ENCODE peak calls at places on chromosomes 2 and 18, in six cellular contexts. One of them, this sample, is unnamed.

GRCh38 chr2:84202166-84202565 is 256.9 kb downstream of the SUCLG1 start:
- DNase-seq in upper lobe of left lung: no peak
- DNase-seq in GM12865: no peak
- DNase-seq in brain microvascular endothelial cell: no peak
- DNase-seq in HFFc6: no peak
- DNase-seq in nephron progenitor cell: no peak
- DNase-seq in this sample: no peak

GRCh38 chr2:164839914-164840457 is 1.6 kb downstream of the COBLL1 start:
- DNase-seq in upper lobe of left lung: no peak
- DNase-seq in GM12865: no peak
- DNase-seq in brain microvascular endothelial cell: peak
- DNase-seq in HFFc6: no peak
- DNase-seq in nephron progenitor cell: no peak
- DNase-seq in this sample: no peak

GRCh38 chr18:70431203-70431624 is 142.4 kb downstream of the SOCS6 start:
- DNase-seq in upper lobe of left lung: no peak
- DNase-seq in GM12865: no peak
- DNase-seq in brain microvascular endothelial cell: no peak
- DNase-seq in HFFc6: peak
- DNase-seq in nephron progenitor cell: no peak
- DNase-seq in this sample: no peak

GRCh38 chr2:166351319-166351718 is 24.4 kb downstream of the SCN9A start:
- DNase-seq in upper lobe of left lung: no peak
- DNase-seq in GM12865: no peak
- DNase-seq in brain microvascular endothelial cell: no peak
- DNase-seq in HFFc6: peak
- DNase-seq in nephron progenitor cell: no peak
- DNase-seq in this sample: no peak

GRCh38 chr2:37156071-37156856 is 516 bp downstream of the EIF2AK2 start:
- DNase-seq in upper lobe of left lung: no peak
- DNase-seq in GM12865: peak
- DNase-seq in brain microvascular endothelial cell: peak
- DNase-seq in HFFc6: peak
- DNase-seq in nephron progenitor cell: no peak
- DNase-seq in this sample: no peak

GRCh38 chr2:225091336-225091735 is 49.1 kb upstream of the DOCK10 start:
- DNase-seq in upper lobe of left lung: no peak
- DNase-seq in GM12865: no peak
- DNase-seq in brain microvascular endothelial cell: peak
- DNase-seq in HFFc6: peak
- DNase-seq in nephron progenitor cell: no peak
- DNase-seq in this sample: no peak

GRCh38 chr2:61905372-61906186 is at the start of gene COMMD1:
- DNase-seq in upper lobe of left lung: peak
- DNase-seq in GM12865: peak
- DNase-seq in brain microvascular endothelial cell: peak
- DNase-seq in HFFc6: peak
- DNase-seq in nephron progenitor cell: peak
- DNase-seq in this sample: peak

GRCh38 chr2:99573624-99574251 is 83.9 kb upstream of the REV1 start:
- DNase-seq in upper lobe of left lung: no peak
- DNase-seq in GM12865: peak
- DNase-seq in brain microvascular endothelial cell: no peak
- DNase-seq in HFFc6: no peak
- DNase-seq in nephron progenitor cell: no peak
- DNase-seq in this sample: no peak

GRCh38 chr2:229873123-229873581 is 48.7 kb downstream of the TRIP12 start:
- DNase-seq in upper lobe of left lung: no peak
- DNase-seq in GM12865: no peak
- DNase-seq in brain microvascular endothelial cell: no peak
- DNase-seq in HFFc6: no peak
- DNase-seq in nephron progenitor cell: no peak
- DNase-seq in this sample: no peak

GRCh38 chr2:5690718-5691658 is 1.2 kb upstream of the SOX11 start:
- DNase-seq in upper lobe of left lung: peak
- DNase-seq in GM12865: no peak
- DNase-seq in brain microvascular endothelial cell: peak
- DNase-seq in HFFc6: no peak
- DNase-seq in nephron progenitor cell: peak
- DNase-seq in this sample: peak

DNA sequence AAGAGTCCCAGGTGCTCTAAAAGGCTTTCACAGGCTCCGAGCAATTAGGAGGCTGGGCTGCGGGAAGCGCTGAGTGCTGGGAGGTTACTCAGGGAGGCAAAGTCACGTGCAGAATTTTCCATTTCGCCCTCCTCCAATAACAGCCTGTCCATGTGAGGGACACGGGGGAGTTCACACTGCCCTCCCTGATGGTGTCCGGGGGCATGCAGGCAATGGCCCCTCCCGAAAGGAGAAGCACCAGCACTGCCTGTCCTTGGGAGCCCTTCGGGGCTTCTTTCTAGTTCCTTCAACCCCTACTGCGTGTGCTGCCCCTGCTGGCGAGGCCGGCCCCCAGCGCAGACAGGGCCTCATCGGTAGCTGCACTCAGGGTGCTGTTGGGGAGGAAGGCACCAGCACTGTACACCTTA is 63.1 kb upstream of the HPCAL1 start:
- DNase-seq in upper lobe of left lung: no peak
- DNase-seq in GM12865: peak
- DNase-seq in brain microvascular endothelial cell: no peak
- DNase-seq in HFFc6: no peak
- DNase-seq in nephron progenitor cell: peak
- DNase-seq in this sample: no peak
- TF ChIP-seq CTCF in upper lobe of left lung: no peak
- TF ChIP-seq CTCF in GM12865: peak
- TF ChIP-seq CTCF in brain microvascular endothelial cell: peak
- TF ChIP-seq CTCF in HFFc6: peak
- TF ChIP-seq CTCF in nephron progenitor cell: peak
- TF ChIP-seq CTCF in this sample: no peak

DNA sequence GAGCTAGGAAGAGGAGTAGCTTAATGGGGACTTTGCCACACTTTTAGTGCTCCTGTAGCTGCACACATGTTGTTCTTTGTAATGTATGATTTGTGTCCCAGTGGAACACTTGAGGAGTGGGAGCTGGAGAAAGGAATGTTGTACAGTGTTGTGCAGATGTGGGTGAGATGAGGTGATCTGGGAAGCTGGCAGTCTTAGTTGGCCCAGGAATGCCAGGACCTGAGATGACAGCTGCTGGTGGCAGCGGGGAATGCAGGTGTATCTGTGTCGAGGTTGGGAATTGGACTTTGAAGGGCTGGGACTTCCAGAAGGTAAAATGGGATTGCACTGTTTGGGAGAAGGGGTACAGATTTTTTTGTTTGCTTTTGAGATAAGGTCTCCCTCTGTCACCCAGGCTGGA is 23.6 kb downstream of the NEDD4L start:
- DNase-seq in upper lobe of left lung: no peak
- DNase-seq in GM12865: no peak
- DNase-seq in brain microvascular endothelial cell: no peak
- DNase-seq in HFFc6: no peak
- DNase-seq in nephron progenitor cell: no peak
- DNase-seq in this sample: no peak
- TF ChIP-seq CTCF in upper lobe of left lung: no peak
- TF ChIP-seq CTCF in GM12865: no peak
- TF ChIP-seq CTCF in brain microvascular endothelial cell: no peak
- TF ChIP-seq CTCF in HFFc6: no peak
- TF ChIP-seq CTCF in nephron progenitor cell: no peak
- TF ChIP-seq CTCF in this sample: no peak

GRCh38 chr2:20229322-20230201 is 4.6 kb upstream of the SDC1 start:
- DNase-seq in upper lobe of left lung: no peak
- DNase-seq in GM12865: no peak
- DNase-seq in brain microvascular endothelial cell: no peak
- DNase-seq in HFFc6: no peak
- DNase-seq in nephron progenitor cell: no peak
- DNase-seq in this sample: peak

GRCh38 chr2:20231159-20231558 is 6.2 kb upstream of the SDC1 start:
- DNase-seq in upper lobe of left lung: no peak
- DNase-seq in GM12865: no peak
- DNase-seq in brain microvascular endothelial cell: no peak
- DNase-seq in HFFc6: no peak
- DNase-seq in nephron progenitor cell: no peak
- DNase-seq in this sample: peak

GRCh38 chr2:20226152-20226545 is 1.2 kb upstream of the SDC1 start:
- DNase-seq in upper lobe of left lung: no peak
- DNase-seq in GM12865: no peak
- DNase-seq in brain microvascular endothelial cell: no peak
- DNase-seq in HFFc6: no peak
- DNase-seq in nephron progenitor cell: no peak
- DNase-seq in this sample: peak

GRCh38 chr2:20225294-20226151 is 593 bp upstream of the SDC1 start:
- DNase-seq in upper lobe of left lung: peak
- DNase-seq in GM12865: peak
- DNase-seq in brain microvascular endothelial cell: no peak
- DNase-seq in HFFc6: peak
- DNase-seq in nephron progenitor cell: no peak
- DNase-seq in this sample: no peak

GRCh38 chr2:20227894-20228505 is 3.1 kb upstream of the SDC1 start:
- DNase-seq in upper lobe of left lung: no peak
- DNase-seq in GM12865: no peak
- DNase-seq in brain microvascular endothelial cell: no peak
- DNase-seq in HFFc6: no peak
- DNase-seq in nephron progenitor cell: no peak
- DNase-seq in this sample: peak
- TF ChIP-seq CTCF in upper lobe of left lung: no peak
- TF ChIP-seq CTCF in GM12865: peak
- TF ChIP-seq CTCF in brain microvascular endothelial cell: peak
- TF ChIP-seq CTCF in HFFc6: peak
- TF ChIP-seq CTCF in nephron progenitor cell: no peak
- TF ChIP-seq CTCF in this sample: no peak

DNA sequence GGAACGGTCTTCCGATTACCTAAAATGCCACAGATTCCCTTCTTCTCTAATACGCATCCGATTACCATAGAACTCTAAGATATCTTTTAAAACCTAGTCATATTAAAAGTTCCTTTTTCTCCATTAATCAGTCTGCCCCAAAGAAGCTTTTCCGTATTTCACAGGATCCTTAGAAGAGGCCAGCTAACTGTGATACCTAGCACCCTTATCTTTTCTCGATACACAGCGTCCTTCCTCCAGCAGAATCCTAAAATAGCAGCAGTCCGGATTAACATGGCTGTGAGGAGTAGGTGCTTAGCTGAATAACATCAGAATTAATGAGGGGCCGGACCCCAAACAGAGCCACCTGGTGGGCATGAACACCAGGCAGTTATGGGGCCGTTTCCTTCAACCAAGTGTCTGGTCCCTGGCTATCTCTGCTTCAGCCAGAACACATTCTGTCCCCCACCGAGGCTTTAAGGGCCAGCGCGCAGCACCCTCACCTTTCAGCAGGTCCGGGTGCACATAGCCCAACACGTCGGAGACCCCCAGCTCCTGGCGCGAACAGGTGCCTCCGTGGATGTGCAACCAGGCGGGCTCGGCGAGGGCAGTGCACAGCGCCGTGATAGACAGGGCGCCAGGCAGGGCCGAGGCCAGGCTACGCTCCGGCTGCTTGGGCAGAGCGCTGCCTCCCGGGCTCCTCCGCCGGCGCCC is 995 bp downstream of the TMEM127 start:
- DNase-seq in upper lobe of left lung: no peak
- DNase-seq in GM12865: peak
- DNase-seq in brain microvascular endothelial cell: peak
- DNase-seq in HFFc6: peak
- DNase-seq in nephron progenitor cell: peak
- DNase-seq in this sample: no peak
- TF ChIP-seq CTCF in upper lobe of left lung: no peak
- TF ChIP-seq CTCF in GM12865: peak
- TF ChIP-seq CTCF in brain microvascular endothelial cell: peak
- TF ChIP-seq CTCF in HFFc6: peak
- TF ChIP-seq CTCF in nephron progenitor cell: peak
- TF ChIP-seq CTCF in this sample: peak

GRCh38 chr2:218465987-218466633 is 47.2 kb downstream of the VIL1 start:
- DNase-seq in upper lobe of left lung: no peak
- DNase-seq in GM12865: peak
- DNase-seq in brain microvascular endothelial cell: no peak
- DNase-seq in HFFc6: peak
- DNase-seq in nephron progenitor cell: no peak
- DNase-seq in this sample: no peak
- TF ChIP-seq CTCF in upper lobe of left lung: peak
- TF ChIP-seq CTCF in GM12865: no peak
- TF ChIP-seq CTCF in brain microvascular endothelial cell: peak
- TF ChIP-seq CTCF in HFFc6: peak
- TF ChIP-seq CTCF in nephron progenitor cell: peak
- TF ChIP-seq CTCF in this sample: peak

GRCh38 chr2:64362562-64363026 is 91.4 kb upstream of the LGALSL start:
- DNase-seq in upper lobe of left lung: no peak
- DNase-seq in GM12865: no peak
- DNase-seq in brain microvascular endothelial cell: no peak
- DNase-seq in HFFc6: no peak
- DNase-seq in nephron progenitor cell: no peak
- DNase-seq in this sample: no peak

GRCh38 chr2:64361151-64361938 is 92.6 kb upstream of the LGALSL start:
- DNase-seq in upper lobe of left lung: peak
- DNase-seq in GM12865: no peak
- DNase-seq in brain microvascular endothelial cell: no peak
- DNase-seq in HFFc6: no peak
- DNase-seq in nephron progenitor cell: no peak
- DNase-seq in this sample: no peak

GRCh38 chr2:64363140-64363539 is 90.8 kb upstream of the LGALSL start:
- DNase-seq in upper lobe of left lung: no peak
- DNase-seq in GM12865: no peak
- DNase-seq in brain microvascular endothelial cell: no peak
- DNase-seq in HFFc6: no peak
- DNase-seq in nephron progenitor cell: no peak
- DNase-seq in this sample: no peak

GRCh38 chr2:64359176-64359891 is 94.6 kb upstream of the LGALSL start:
- DNase-seq in upper lobe of left lung: no peak
- DNase-seq in GM12865: peak
- DNase-seq in brain microvascular endothelial cell: no peak
- DNase-seq in HFFc6: no peak
- DNase-seq in nephron progenitor cell: no peak
- DNase-seq in this sample: no peak

DNA sequence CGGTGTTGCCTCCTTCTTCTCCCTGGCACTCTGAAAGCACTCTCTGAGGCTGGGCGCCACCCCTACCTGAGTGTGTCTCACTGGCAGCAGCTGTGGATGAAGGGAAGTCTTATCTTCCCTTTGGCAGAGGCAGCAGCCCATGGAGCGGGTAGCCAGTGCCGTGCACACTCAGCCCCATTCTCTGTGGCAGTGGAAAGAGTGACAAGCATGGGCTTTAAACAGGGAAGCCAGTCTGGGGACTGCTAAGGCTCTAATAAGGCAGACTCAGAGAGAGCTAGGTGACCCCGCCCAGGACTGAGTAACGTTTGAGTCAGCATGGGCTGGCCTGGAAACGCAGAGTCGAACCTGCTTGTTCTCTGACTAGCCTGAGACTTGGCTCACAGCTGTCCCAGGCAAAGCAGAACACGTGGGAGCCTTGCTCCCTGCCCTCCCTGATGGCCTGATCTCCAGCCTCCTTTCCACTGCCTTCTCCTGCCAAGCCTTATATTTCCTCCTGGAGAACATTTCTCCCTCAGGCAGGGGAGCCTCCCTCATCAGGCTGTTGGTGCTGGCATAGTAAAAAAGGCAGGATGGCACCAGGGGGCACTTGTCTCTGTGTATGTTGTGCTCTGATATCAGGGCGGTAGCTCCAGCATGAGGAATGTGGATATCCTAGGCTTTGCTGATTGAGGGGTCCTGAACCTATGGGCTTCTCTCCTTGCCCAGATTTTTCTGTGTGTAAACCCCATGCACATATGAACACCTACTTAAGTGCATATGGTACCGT is 93.9 kb upstream of the LGALSL start:
- DNase-seq in upper lobe of left lung: no peak
- DNase-seq in GM12865: peak
- DNase-seq in brain microvascular endothelial cell: peak
- DNase-seq in HFFc6: peak
- DNase-seq in nephron progenitor cell: no peak
- DNase-seq in this sample: no peak
- TF ChIP-seq CTCF in upper lobe of left lung: no peak
- TF ChIP-seq CTCF in GM12865: no peak
- TF ChIP-seq CTCF in brain microvascular endothelial cell: peak
- TF ChIP-seq CTCF in HFFc6: peak
- TF ChIP-seq CTCF in nephron progenitor cell: no peak
- TF ChIP-seq CTCF in this sample: peak

GRCh38 chr18:27549335-27550039 is 364.4 kb upstream of the CHST9 start:
- DNase-seq in upper lobe of left lung: no peak
- DNase-seq in GM12865: no peak
- DNase-seq in brain microvascular endothelial cell: no peak
- DNase-seq in HFFc6: no peak
- DNase-seq in nephron progenitor cell: no peak
- DNase-seq in this sample: no peak
- TF ChIP-seq CTCF in upper lobe of left lung: no peak
- TF ChIP-seq CTCF in GM12865: no peak
- TF ChIP-seq CTCF in brain microvascular endothelial cell: no peak
- TF ChIP-seq CTCF in HFFc6: no peak
- TF ChIP-seq CTCF in nephron progenitor cell: no peak
- TF ChIP-seq CTCF in this sample: no peak